ENCODE peak calls at places on chromosomes 6 and 20, in four cellular contexts. R is IMR-90, D is lower lobe of right lung, J is AG09309. P is an unnamed sample.
A peak's percentile ranks its signal among the peaks of the same experiment; 100 is the strongest.

GRCh38 chr6:128144320-128144719 is 243.5 kb upstream of the THEMIS start:
- DNase-seq in R (no peak), D (no peak), J (no peak), P (no peak)

GRCh38 chr20:32752458-32753250 is 9.4 kb upstream of the COMMD7 start:
- DNase-seq in R (peak; percentile 82), D (no peak), J (peak; percentile 28), P (peak; percentile 78)

GRCh38 chr6:124780621-124781020 is 181.6 kb upstream of the RNF217 start:
- DNase-seq in R (no peak), D (no peak), J (no peak), P (no peak)

GRCh38 chr6:107620736-107621135 is 130.8 kb downstream of the SOBP start:
- DNase-seq in R (peak; percentile 39), D (no peak), J (no peak), P (peak; percentile 30)

GRCh38 chr6:4256969-4257368 is 121.6 kb upstream of the ECI2 start:
- DNase-seq in R (peak; percentile 34), D (no peak), J (peak; percentile 1), P (peak; percentile 39)

GRCh38 chr6:129893513-129894098 is 32.5 kb upstream of the TMEM244 start:
- DNase-seq in R (peak; percentile 51), D (no peak), J (no peak), P (peak; percentile 69)

GRCh38 chr6:93423542-93423941 is 4.2 kb upstream of the EPHA7 start:
- DNase-seq in R (no peak), D (no peak), J (no peak), P (peak; percentile 54)

GRCh38 chr6:137518584-137518983 is 24.4 kb upstream of the OLIG3 start:
- DNase-seq in R (no peak), D (no peak), J (no peak), P (no peak)

GRCh38 chr6:30260036-30260504 is 46.9 kb upstream of the TRIM26 start:
- DNase-seq in R (no peak), D (peak; percentile 53), J (no peak), P (no peak)

GRCh38 chr6:17585766-17586502 is 14.2 kb upstream of the FAM8A1 start:
- DNase-seq in R (no peak), D (peak; percentile 63), J (no peak), P (no peak)

GRCh38 chr20:2619961-2620595 is 32.4 kb upstream of the NOP56 start:
- DNase-seq in R (peak; percentile 15), D (no peak), J (no peak), P (no peak)

GRCh38 chr6:149234051-149234962 is 83.2 kb upstream of the TAB2 start:
- DNase-seq in R (peak; percentile 52), D (no peak), J (peak; percentile 28), P (peak; percentile 31)

GRCh38 chr6:151539506-151540268 is 45.9 kb downstream of the CCDC170 start:
- DNase-seq in R (no peak), D (no peak), J (no peak), P (no peak)

GRCh38 chr6:145241039-145241438 is 494.3 kb downstream of the EPM2A start:
- DNase-seq in R (peak; percentile 88), D (no peak), J (peak; percentile 11), P (peak; percentile 74)

GRCh38 chr6:83069633-83070032 is 2.2 kb downstream of the DOP1A start:
- DNase-seq in R (no peak), D (no peak), J (no peak), P (no peak)

GRCh38 chr6:164346631-164347030 is 932.1 kb downstream of the QKI start:
- DNase-seq in R (no peak), D (no peak), J (no peak), P (no peak)

GRCh38 chr20:44138859-44139258 is 48.1 kb downstream of the JPH2 start:
- DNase-seq in R (no peak), D (no peak), J (no peak), P (peak; percentile 10)

GRCh38 chr20:63877755-63878470 is 12.8 kb downstream of the TPD52L2 start:
- DNase-seq in R (no peak), D (no peak), J (no peak), P (no peak)

GRCh38 chr6:77926198-77926752 is 273.4 kb downstream of the MEI4 start:
- DNase-seq in R (no peak), D (no peak), J (no peak), P (no peak)
- TF ChIP-seq CTCF in R (no peak), D (no peak), J (no peak), P (no peak)

GRCh38 chr6:77474286-77474956 is 11.1 kb upstream of the HTR1B start:
- DNase-seq in R (no peak), D (no peak), J (no peak), P (no peak)
- H3K4me3 ChIP-seq in R (peak overlapping the region; percentile 27), D (no peak overlapping the region), J (no peak overlapping the region), P (no peak overlapping the region)

GRCh38 chr6:77133031-77133430 is 330.3 kb downstream of the HTR1B start:
- DNase-seq in R (no peak), D (no peak), J (no peak), P (no peak)
- TF ChIP-seq CTCF in R (no peak), D (no peak), J (no peak), P (no peak)

GRCh38 chr6:159043986-159044385 is 805 bp downstream of the TAGAP start:
- DNase-seq in R (no peak), D (no peak), J (no peak), P (no peak)
- H3K4me3 ChIP-seq in R (no peak overlapping the region), D (peak overlapping the region; percentile 47), J (no peak overlapping the region), P (no peak overlapping the region)

GRCh38 chr20:47785900-47786762 is 850 bp upstream of the SULF2 start:
- DNase-seq in R (peak; percentile 71), D (no peak), J (peak; percentile 54), P (peak; percentile 81)

GRCh38 chr20:47784599-47785320 is 521 bp downstream of the SULF2 start:
- DNase-seq in R (peak; percentile 4), D (no peak), J (no peak), P (peak; percentile 66)

GRCh38 chr20:47788741-47789080 is 3.4 kb upstream of the SULF2 start:
- DNase-seq in R (no peak), D (no peak), J (no peak), P (no peak)

GRCh38 chr20:47785321-47785899 is at the start of gene SULF2:
- DNase-seq in R (no peak), D (no peak), J (no peak), P (no peak)

GRCh38 chr20:47786763-47787107 is 1.5 kb upstream of the SULF2 start:
- DNase-seq in R (no peak), D (no peak), J (no peak), P (no peak)
- TF ChIP-seq CTCF in R (no peak), D (no peak), J (no peak), P (no peak)

P was measured in cardiac fibroblast.